ENCODE peak calls at places on chromosomes 5 and 9, in eight cellular contexts. P is foreskin fibroblast, S is breast epithelium, I is Peyer's patch, N is OCI-LY7, B is tibial artery, U is fibroblast of the aortic adventitia, V is MCF 10A. H is an unnamed sample.

GRCh38 chr9:111412280-111412679 is 71.9 kb downstream of the ECPAS start:
- DNase-seq in P (no peak), S (no peak), I (no peak), N (no peak), B (no peak), U (no peak), V (no peak), H (no peak)

GRCh38 chr5:88119535-88119934 is 149.1 kb downstream of the TMEM161B start:
- DNase-seq in P (no peak), S (no peak), I (no peak), N (no peak), B (no peak), U (no peak), V (no peak), H (no peak)

GRCh38 chr9:121394292-121394691 is 24.2 kb upstream of the STOM start:
- DNase-seq in P (no peak), S (no peak), I (no peak), N (no peak), B (no peak), U (no peak), V (no peak), H (no peak)

GRCh38 chr9:115158666-115159481 is 40.9 kb upstream of the TNC start:
- DNase-seq in P (peak), S (no peak), I (no peak), N (no peak), B (no peak), U (peak), V (peak), H (no peak)

GRCh38 chr5:115168829-115169391 is 798 bp downstream of the TRIM36 start:
- DNase-seq in P (peak), S (no peak), I (peak), N (no peak), B (no peak), U (no peak), V (no peak), H (no peak)

GRCh38 chr5:73234156-73234555 is 61.2 kb downstream of the TMEM174 start:
- DNase-seq in P (no peak), S (no peak), I (no peak), N (no peak), B (no peak), U (no peak), V (no peak), H (no peak)

GRCh38 chr5:41264019-41264418 is 50.7 kb upstream of the C6 start:
- DNase-seq in P (no peak), S (no peak), I (no peak), N (no peak), B (no peak), U (peak), V (no peak), H (no peak)

GRCh38 chr5:65263291-65263690 is 218.4 kb downstream of the ADAMTS6 start:
- DNase-seq in P (peak), S (no peak), I (no peak), N (no peak), B (no peak), U (peak), V (no peak), H (no peak)

GRCh38 chr9:6073731-6074130 is 58.3 kb upstream of the RANBP6 start:
- DNase-seq in P (no peak), S (no peak), I (no peak), N (no peak), B (no peak), U (peak), V (no peak), H (no peak)

GRCh38 chr5:177132504-177133118 is 962 bp upstream of the NSD1 start:
- DNase-seq in P (peak), S (peak), I (peak), N (no peak), B (peak), U (no peak), V (no peak), H (no peak)

GRCh38 chr9:113533335-113534225 is 70.1 kb downstream of the RGS3 start:
- DNase-seq in P (no peak), S (no peak), I (peak), N (no peak), B (no peak), U (no peak), V (no peak), H (no peak)

GRCh38 chr5:76604838-76605237 is 18.4 kb downstream of the F2RL2 start:
- DNase-seq in P (peak), S (no peak), I (no peak), N (no peak), B (no peak), U (peak), V (peak), H (no peak)

GRCh38 chr9:86652696-86653095 is 294.6 kb downstream of the GAS1 start:
- DNase-seq in P (peak), S (no peak), I (no peak), N (no peak), B (no peak), U (peak), V (no peak), H (no peak)

GRCh38 chr9:94861589-94862241 is 135.2 kb downstream of the AOPEP start:
- DNase-seq in P (peak), S (no peak), I (no peak), N (no peak), B (no peak), U (peak), V (peak), H (no peak)

GRCh38 chr9:4296217-4296616 is 3.7 kb downstream of the GLIS3 start:
- DNase-seq in P (peak), S (no peak), I (no peak), N (no peak), B (no peak), U (no peak), V (no peak), H (no peak)

GRCh38 chr5:144187699-144188294 is 17.1 kb downstream of the KCTD16 start:
- DNase-seq in P (peak), S (peak), I (peak), N (peak), B (peak), U (peak), V (peak), H (no peak)

GRCh38 chr5:74040065-74040551 is 414.1 kb downstream of the ARHGEF28 start:
- DNase-seq in P (peak), S (no peak), I (no peak), N (no peak), B (peak), U (peak), V (peak), H (no peak)

GRCh38 chr9:127307802-127308201 is 43.2 kb downstream of the GARNL3 start:
- DNase-seq in P (no peak), S (no peak), I (no peak), N (no peak), B (no peak), U (no peak), V (no peak), H (no peak)

GRCh38 chr9:112112519-112112918 is 62.6 kb downstream of the SUSD1 start:
- DNase-seq in P (peak), S (no peak), I (no peak), N (no peak), B (no peak), U (peak), V (peak), H (no peak)

GRCh38 chr5:176180781-176181180 is 57.4 kb upstream of the SIMC1 start:
- DNase-seq in P (no peak), S (no peak), I (no peak), N (no peak), B (no peak), U (no peak), V (no peak), H (peak)

GRCh38 chr5:157159209-157159751 is 6.8 kb downstream of the GARIN3 start:
- DNase-seq in P (no peak), S (no peak), I (no peak), N (no peak), B (no peak), U (no peak), V (no peak), H (no peak)

GRCh38 chr9:131997779-131998178 is 81.9 kb downstream of the MED27 start:
- DNase-seq in P (peak), S (no peak), I (no peak), N (no peak), B (peak), U (peak), V (no peak), H (no peak)

GRCh38 chr9:133149130-133150015 is 14.3 kb downstream of the GBGT1 start:
- DNase-seq in P (peak), S (peak), I (peak), N (peak), B (peak), U (peak), V (peak), H (peak)

GRCh38 chr9:80320916-80321315 is 749.2 kb downstream of the TLE4 start:
- DNase-seq in P (peak), S (no peak), I (no peak), N (no peak), B (no peak), U (no peak), V (peak), H (no peak)

GRCh38 chr5:139652788-139653241 is 4.7 kb downstream of the CXXC5 start:
- DNase-seq in P (peak), S (no peak), I (no peak), N (peak), B (no peak), U (no peak), V (no peak), H (no peak)

GRCh38 chr9:6827370-6827949 is 69.7 kb downstream of the KDM4C start:
- DNase-seq in P (peak), S (no peak), I (no peak), N (peak), B (no peak), U (peak), V (peak), H (no peak)

GRCh38 chr5:159444441-159445082 is 114.3 kb upstream of the IL12B start:
- DNase-seq in P (peak), S (no peak), I (no peak), N (peak), B (no peak), U (peak), V (peak), H (no peak)

GRCh38 chr9:134323741-134324358 is 2.4 kb upstream of the RXRA start:
- DNase-seq in P (peak), S (peak), I (peak), N (no peak), B (peak), U (no peak), V (peak), H (no peak)

GRCh38 chr5:90866333-90866732 is 307.7 kb downstream of the ADGRV1 start:
- DNase-seq in P (peak), S (no peak), I (no peak), N (peak), B (no peak), U (peak), V (peak), H (no peak)

GRCh38 chr9:124257865-124258764 is at the start of gene NEK6:
- DNase-seq in P (peak), S (no peak), I (no peak), N (peak), B (peak), U (peak), V (no peak), H (no peak)

DNA sequence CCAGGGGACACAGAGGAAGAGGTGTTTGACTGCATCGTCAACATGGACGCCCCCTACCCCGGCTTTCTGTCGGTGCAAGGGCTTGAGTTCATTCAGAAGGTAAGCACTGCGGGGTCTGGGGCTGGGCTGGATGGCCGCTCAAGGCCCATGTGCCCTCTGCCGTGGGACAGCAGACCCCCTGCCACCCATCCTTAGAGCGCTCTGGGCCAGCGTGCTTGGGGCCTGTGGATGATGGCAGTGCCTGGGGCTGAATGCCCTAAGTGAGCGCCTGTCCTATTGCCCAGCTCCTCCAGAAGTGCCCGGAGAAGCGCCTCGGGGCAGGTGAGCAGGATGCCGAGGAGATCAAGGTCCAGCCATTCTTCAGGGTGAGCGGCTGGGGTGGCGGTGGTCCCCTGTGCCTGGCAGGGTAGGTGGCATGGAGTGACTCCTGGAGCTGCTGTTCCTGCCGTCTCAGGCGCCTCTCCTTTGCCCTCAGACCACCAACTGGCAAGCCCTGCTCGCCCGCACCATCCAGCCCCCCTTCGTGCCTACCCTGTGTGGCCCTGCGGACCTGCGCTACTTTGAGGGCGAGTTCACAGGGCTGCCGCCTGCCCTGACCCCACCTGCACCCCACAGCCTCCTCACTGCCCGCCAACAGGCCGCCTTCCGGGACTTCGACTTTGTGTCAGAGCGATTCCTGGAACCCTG is 3.9 kb downstream of the ZDHHC12 start:
- DNase-seq in P (no peak), S (no peak), I (no peak), N (no peak), B (no peak), U (no peak), V (no peak), H (no peak)
- TF ChIP-seq CTCF in P (no peak), S (no peak), I (no peak), N (no peak), B (no peak), U (no peak), V (no peak), H (no peak)

GRCh38 chr5:15459200-15459599 is 40.8 kb upstream of the FBXL7 start:
- DNase-seq in P (no peak), S (no peak), I (no peak), N (no peak), B (no peak), U (no peak), V (no peak), H (no peak)

DNA sequence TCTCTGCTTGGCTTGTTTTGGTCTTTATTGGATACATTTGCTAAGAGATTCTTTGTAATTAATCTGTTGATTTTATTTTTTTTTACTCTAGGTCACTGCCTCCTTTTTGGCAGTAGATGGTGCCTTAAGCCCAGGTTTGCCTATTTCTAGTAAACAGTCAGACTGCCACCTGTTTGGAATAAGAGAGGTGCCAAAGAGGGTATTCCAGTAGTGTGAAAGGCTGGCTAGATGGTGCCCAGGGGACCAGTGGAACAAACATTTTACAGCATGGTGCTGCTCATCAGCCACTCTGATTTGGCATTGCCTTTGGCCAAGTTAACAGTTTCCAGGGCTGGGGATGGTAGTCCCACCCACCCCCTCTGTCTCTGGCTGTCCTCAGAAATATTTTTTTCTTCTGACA is 36.7 kb upstream of the FBXL7 start:
- DNase-seq in P (peak), S (no peak), I (no peak), N (no peak), B (no peak), U (peak), V (no peak), H (no peak)
- TF ChIP-seq CTCF in P (peak), S (no peak), I (no peak), N (peak), B (peak), U (peak), V (peak), H (peak)

DNA sequence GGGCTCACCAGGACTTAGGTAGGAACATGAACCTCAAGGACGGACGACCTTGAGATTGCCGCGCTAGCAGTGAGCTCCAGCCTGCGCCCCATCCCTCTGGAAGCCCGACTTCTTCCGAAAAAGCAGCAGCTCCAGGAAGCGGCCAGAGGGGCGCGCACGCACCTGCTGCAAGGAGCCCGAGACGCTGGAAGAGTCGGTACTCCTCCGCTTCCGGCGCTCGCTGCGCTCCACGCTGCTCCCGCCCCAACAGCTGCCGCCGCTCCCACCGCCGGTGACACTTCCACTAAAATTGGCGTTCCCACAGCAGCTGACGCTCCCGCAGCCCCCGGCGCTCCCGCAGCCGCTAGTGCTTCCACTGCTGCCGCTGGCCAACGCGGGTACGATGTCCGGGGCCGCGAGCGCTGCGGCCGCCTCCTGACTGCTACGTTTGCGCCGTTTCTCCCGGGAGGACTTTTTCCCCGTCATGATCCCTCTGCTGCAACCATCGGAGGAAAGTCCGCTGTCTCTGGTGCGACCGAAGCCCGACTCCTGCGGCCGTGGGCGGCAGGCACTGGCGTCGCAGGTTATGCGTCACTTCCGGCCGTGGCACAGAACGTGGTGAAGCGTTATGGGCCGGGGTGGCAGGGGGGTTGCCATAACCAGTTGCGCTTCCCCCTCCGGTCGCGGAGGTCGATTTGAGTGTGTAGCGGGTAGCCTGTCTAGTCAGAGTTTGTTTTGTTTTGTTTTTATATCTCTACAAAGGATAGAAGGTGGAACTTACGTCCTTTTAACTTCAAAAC is at the start of gene CAAP1:
- DNase-seq in P (peak), S (peak), I (peak), N (peak), B (peak), U (peak), V (peak), H (peak)
- TF ChIP-seq CTCF in P (peak), S (peak), I (no peak), N (peak), B (peak), U (peak), V (peak), H (peak)

GRCh38 chr9:137114613-137115393 is at the start of gene DPP7:
- DNase-seq in P (peak), S (peak), I (peak), N (peak), B (peak), U (peak), V (peak), H (no peak)

GRCh38 chr9:137112564-137113384 is 1.8 kb downstream of the DPP7 start:
- DNase-seq in P (no peak), S (no peak), I (no peak), N (no peak), B (no peak), U (no peak), V (no peak), H (no peak)

GRCh38 chr9:137111788-137112563 is 2.6 kb downstream of the DPP7 start:
- DNase-seq in P (no peak), S (no peak), I (no peak), N (no peak), B (no peak), U (no peak), V (no peak), H (no peak)

GRCh38 chr9:137114220-137114612 is 317 bp downstream of the DPP7 start:
- DNase-seq in P (no peak), S (no peak), I (no peak), N (no peak), B (no peak), U (no peak), V (no peak), H (no peak)

DNA sequence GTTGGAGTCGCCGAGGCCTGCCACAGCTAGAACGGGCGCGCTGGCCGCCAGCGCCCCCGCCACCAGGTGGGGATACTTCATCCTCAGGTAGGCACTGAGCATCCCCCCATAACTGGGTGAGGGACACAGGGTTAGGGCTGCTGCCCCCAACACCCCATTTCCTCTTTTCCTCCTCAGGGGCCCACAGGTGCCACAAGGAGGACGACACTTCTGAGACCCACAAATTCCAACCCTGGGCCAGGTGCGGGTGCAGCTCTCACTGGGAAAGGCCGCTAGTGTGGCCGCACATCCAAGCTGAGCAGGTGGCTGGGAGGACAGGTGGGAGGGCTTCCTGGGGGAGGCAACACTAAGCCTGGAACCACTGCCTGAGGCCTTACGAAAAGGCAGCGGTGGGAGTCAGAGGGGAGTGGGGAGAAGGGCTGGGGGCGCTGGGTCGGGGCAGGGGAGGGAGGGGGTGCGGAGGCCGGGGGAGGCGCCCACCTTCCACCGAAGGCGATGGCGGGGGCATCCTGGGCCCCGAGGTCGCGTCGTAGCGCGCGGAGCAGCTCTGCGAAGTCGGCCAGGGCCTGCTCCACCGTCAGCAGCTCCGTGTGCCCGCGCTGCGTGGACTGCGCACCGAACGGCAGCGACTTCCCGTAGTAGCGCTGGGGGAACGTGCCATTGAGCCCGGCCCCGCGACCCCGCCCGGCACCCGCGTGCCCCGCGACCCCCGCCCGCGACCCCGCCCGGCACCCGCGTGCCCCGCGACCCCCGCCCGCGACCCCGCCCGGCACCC is 961 bp downstream of the DPP7 start:
- DNase-seq in P (peak), S (no peak), I (no peak), N (no peak), B (no peak), U (peak), V (no peak), H (no peak)
- TF ChIP-seq CTCF in P (no peak), S (no peak), I (no peak), N (peak), B (no peak), U (no peak), V (no peak), H (no peak)

DNA sequence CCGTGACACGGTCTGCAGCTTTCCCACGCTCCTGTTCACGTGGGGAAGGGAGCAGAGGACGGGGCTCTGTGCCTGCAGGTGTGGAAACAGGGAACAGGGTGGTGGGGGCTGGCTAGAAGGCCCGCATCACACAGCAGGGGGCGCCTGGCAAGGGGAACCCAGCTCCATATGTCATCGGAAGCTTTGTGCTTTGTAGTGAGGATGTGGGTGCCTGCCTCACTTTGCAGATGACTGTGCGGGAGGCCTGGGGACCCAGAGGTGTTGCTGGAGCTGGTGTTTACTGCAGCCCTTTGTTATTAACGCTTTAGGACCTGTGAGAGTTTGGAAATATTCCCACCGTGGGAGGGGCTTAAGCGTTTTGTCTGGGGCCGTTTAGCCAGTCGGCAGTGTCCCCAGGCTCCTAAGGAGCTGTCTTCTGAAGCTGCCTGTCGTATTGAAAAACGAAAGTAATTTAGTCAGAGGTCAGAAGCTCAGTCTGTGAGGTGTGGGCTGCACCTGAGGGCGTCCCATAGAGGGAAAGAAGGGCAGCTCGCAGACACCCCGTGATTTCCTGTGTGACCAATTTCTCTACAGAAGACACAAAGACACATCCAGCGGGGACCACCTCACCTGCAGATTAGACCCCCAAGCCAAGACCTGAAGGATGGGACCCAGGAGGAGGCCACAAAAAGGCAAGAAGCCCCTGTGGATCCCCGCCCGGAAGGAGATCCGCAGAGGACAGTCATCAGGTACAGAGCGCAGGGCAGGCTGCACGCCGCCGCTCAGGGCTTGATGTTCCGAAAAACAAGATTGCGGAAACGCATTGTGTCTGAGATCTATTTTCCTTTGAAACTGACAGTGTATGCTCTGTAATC is 9.1 kb downstream of the MAN1B1 start:
- DNase-seq in P (no peak), S (no peak), I (peak), N (peak), B (no peak), U (no peak), V (no peak), H (no peak)
- TF ChIP-seq CTCF in P (no peak), S (no peak), I (peak), N (peak), B (no peak), U (no peak), V (no peak), H (no peak)

H was measured in osteocyte.